ENCODE peak calls at places on chromosomes 6 and 20, in nine cellular contexts. Y is astrocyte of the spinal cord, B is fibroblast of mammary gland, F is sigmoid colon, G is transverse colon, E is A549, O is mesothelial cell of epicardium, D is uterus, M is pancreas. W is an unnamed sample.

GRCh38 chr20:45306431-45306982 is at the start of gene RBPJL:
- DNase-seq in Y (no peak), B (no peak), F (no peak), G (no peak), E (no peak), O (no peak), D (no peak), M (peak; percentile 94), W (peak; percentile 59)

GRCh38 chr6:36479256-36479655 is 36.5 kb downstream of the KCTD20 start:
- DNase-seq in Y (no peak), B (no peak), F (no peak), G (no peak), E (no peak), O (no peak), D (no peak), M (no peak), W (no peak)

GRCh38 chr6:43790031-43790430 is 20.0 kb downstream of the VEGFA start:
- DNase-seq in Y (no peak), B (peak; percentile 83), F (peak; percentile 84), G (no peak), E (no peak), O (no peak), D (peak; percentile 51), M (no peak), W (no peak)

GRCh38 chr6:2957696-2958330 is 13.6 kb downstream of the SERPINB6 start:
- DNase-seq in Y (no peak), B (no peak), F (no peak), G (no peak), E (no peak), O (no peak), D (no peak), M (no peak), W (no peak)

GRCh38 chr20:58349586-58349985 is 39.4 kb upstream of the VAPB start:
- DNase-seq in Y (peak; percentile 77), B (peak; percentile 90), F (no peak), G (no peak), E (peak; percentile 40), O (no peak), D (no peak), M (no peak), W (no peak)

GRCh38 chr20:59776626-59777320 is 156.7 kb downstream of the SYCP2 start:
- DNase-seq in Y (no peak), B (no peak), F (peak; percentile 32), G (no peak), E (no peak), O (no peak), D (no peak), M (no peak), W (no peak)

GRCh38 chr20:5448449-5449118 is 131.8 kb upstream of the PROKR2 start:
- DNase-seq in Y (peak; percentile 29), B (peak; percentile 43), F (no peak), G (peak; percentile 50), E (peak; percentile 61), O (no peak), D (no peak), M (peak; percentile 58), W (peak; percentile 62)

GRCh38 chr6:1771324-1771723 is 161.6 kb downstream of the FOXC1 start:
- DNase-seq in Y (no peak), B (peak; percentile 66), F (no peak), G (no peak), E (no peak), O (no peak), D (no peak), M (no peak), W (no peak)

GRCh38 chr20:9808166-9808565 is 30.7 kb downstream of the PAK5 start:
- DNase-seq in Y (no peak), B (no peak), F (no peak), G (no peak), E (no peak), O (no peak), D (no peak), M (no peak), W (no peak)

GRCh38 chr20:38725959-38726848 is 1.9 kb downstream of the SLC32A1 start:
- DNase-seq in Y (no peak), B (peak; percentile 37), F (no peak), G (peak; percentile 29), E (peak; percentile 54), O (peak; percentile 50), D (peak; percentile 39), M (peak; percentile 39), W (peak; percentile 67)

GRCh38 chr20:38728237-38728761 is 4.0 kb downstream of the SLC32A1 start:
- DNase-seq in Y (no peak), B (no peak), F (no peak), G (no peak), E (no peak), O (no peak), D (no peak), M (no peak), W (no peak)

GRCh38 chr20:38725458-38725958 is 1.2 kb downstream of the SLC32A1 start:
- DNase-seq in Y (no peak), B (no peak), F (no peak), G (no peak), E (no peak), O (no peak), D (no peak), M (no peak), W (no peak)

GRCh38 chr20:38727602-38728236 is 3.4 kb downstream of the SLC32A1 start:
- DNase-seq in Y (no peak), B (no peak), F (no peak), G (no peak), E (no peak), O (no peak), D (no peak), M (no peak), W (no peak)

DNA sequence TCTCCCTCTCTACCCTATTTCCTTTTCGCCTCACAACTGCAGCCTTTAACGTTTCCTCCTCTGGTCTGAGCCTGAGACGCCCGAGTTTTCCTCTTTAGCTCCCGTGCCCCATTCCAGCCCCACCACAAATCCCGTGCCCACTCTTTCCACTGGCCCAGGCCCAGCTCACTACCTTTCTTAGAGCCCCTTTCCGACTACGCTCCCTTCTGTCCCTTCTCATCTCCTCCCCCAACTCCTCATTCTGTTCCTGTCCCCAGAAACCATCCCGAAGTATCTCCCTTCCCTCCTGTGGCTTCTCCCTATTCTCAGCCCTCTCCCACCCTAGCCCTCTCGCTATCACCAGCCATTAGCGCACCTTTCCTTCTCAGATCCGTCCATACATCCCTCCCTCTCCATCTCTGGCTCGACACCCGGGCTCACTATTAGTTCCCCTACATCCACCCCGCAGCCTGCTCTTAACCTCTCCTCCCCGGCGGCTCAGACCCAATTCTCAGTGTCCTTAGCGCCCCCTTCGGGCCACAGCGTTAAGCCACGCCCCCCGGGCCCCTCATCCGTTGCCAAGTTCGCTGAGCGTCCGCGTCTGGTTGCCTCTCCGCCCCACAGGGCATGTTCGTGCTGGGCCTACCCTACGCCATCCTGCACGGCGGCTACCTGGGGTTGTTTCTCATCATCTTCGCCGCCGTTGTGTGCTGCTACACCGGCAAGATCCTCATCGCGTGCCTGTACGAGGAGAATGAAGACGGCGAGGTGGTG is 2.7 kb downstream of the SLC32A1 start:
- DNase-seq in Y (no peak), B (peak; percentile 29), F (no peak), G (no peak), E (no peak), O (no peak), D (no peak), M (no peak), W (peak; percentile 73)
- TF ChIP-seq CTCF in Y (peak; percentile 29), B (peak; percentile 29), F (no peak), G (no peak), E (no peak), O (no peak), D (no peak), M (no peak), W (no peak)

GRCh38 chr20:33667245-33668086 is 723 bp downstream of the ACTL10 start:
- DNase-seq in Y (no peak), B (peak; percentile 79), F (peak; percentile 86), G (peak; percentile 88), E (no peak), O (no peak), D (peak; percentile 50), M (peak; percentile 87), W (peak; percentile 39)

GRCh38 chr20:33664762-33665144 is 2.0 kb upstream of the ACTL10 start:
- DNase-seq in Y (no peak), B (peak; percentile 28), F (no peak), G (no peak), E (no peak), O (no peak), D (no peak), M (peak; percentile 28), W (no peak)

GRCh38 chr20:33668791-33669155 is 2.0 kb downstream of the ACTL10 start:
- DNase-seq in Y (no peak), B (no peak), F (no peak), G (no peak), E (no peak), O (no peak), D (no peak), M (no peak), W (no peak)

GRCh38 chr20:33668087-33668790 is 1.5 kb downstream of the ACTL10 start:
- DNase-seq in Y (peak; percentile 71), B (no peak), F (peak; percentile 93), G (no peak), E (peak; percentile 51), O (no peak), D (peak; percentile 75), M (no peak), W (peak; percentile 86)

DNA sequence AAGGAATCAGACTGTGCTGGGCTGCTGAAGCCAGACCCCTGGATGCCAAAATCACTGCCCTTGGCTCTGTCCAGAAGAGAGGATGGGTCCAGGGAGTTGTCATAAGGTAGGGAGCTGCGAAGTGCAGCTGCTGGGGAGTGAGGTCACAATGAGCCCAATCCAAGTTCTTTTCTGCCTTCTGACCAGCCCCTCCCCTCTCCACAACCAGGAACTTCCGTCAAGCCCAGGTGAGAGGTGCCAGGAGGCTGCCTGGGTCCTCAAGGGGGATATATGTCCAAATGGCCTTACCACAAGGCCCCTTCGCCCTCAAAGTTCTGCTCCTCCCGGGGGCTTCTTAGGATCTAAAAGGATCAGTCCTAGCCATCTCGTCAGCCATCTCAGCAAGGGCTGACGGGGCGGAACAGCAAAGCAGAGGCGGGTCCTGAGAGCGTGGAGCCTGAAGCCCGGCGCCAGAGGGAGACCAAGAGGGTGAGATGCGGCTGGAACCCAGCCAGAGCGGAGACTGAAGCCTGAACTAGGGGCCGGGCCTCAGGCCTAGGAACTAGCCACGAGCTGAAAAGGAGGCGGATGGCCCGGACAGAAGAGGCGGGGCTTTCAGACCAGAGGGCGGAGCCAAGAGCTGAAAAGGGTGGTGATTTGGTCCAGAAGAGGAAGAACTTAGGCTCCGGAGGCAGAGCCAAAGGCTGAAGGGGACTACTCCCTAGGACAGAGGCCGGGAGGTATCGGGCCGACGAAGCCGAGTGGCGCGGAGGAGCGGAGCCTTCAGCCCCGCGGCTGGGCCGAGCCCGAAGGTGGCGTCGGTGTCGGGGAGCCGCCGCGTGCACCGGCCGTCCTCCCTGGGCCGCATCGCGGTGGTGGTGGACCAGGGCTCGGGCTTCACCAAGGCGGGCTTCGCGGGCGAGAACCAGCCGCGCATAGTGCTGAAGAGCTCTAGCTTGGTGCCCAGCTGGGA is at the start of gene ACTL10:
- DNase-seq in Y (peak; percentile 98), B (peak; percentile 98), F (peak; percentile 100), G (peak; percentile 99), E (no peak), O (peak; percentile 70), D (peak; percentile 99), M (peak; percentile 99), W (peak; percentile 94)
- TF ChIP-seq CTCF in Y (peak; percentile 49), B (peak; percentile 33), F (peak; percentile 28), G (peak; percentile 17), E (no peak), O (no peak), D (peak; percentile 44), M (no peak), W (peak; percentile 40)

GRCh38 chr6:152096863-152097496 is 289.5 kb downstream of the ESR1 start:
- DNase-seq in Y (peak; percentile 93), B (peak; percentile 94), F (no peak), G (no peak), E (peak; percentile 4), O (no peak), D (no peak), M (no peak), W (no peak)
- TF ChIP-seq CTCF in Y (peak; percentile 28), B (peak; percentile 22), F (no peak), G (no peak), E (no peak), O (no peak), D (no peak), M (no peak), W (no peak)

GRCh38 chr6:166420351-166420750 is 37.6 kb upstream of the MPC1 start:
- DNase-seq in Y (peak; percentile 23), B (peak; percentile 44), F (no peak), G (no peak), E (peak; percentile 52), O (no peak), D (no peak), M (no peak), W (no peak)
- TF ChIP-seq CTCF in Y (peak; percentile 32), B (peak; percentile 8), F (no peak), G (no peak), E (no peak), O (no peak), D (no peak), M (no peak), W (no peak)